ENCODE peak calls at places on chromosomes 12 and 14, in five cellular contexts. E is neuronal stem cell; J is aorta; L is effector memory CD4-positive, alpha-beta T cell; I is CD4-positive, CD25-positive, alpha-beta regulatory T cell. Q is an unnamed sample.
A peak's percentile ranks its signal among the peaks of the same experiment; 100 is the strongest.

GRCh38 chr14:22471545-22472121 is 117.4 kb downstream of the DAD1 start:
- DNase-seq in E (peak; percentile 32), J (peak; percentile 68), L (no peak), I (no peak), Q (peak; percentile 26)

GRCh38 chr12:132489078-132489601 is 811 bp upstream of the FBRSL1 start:
- DNase-seq in E (peak; percentile 21), J (peak; percentile 73), L (peak; percentile 46), I (peak; percentile 81), Q (no peak)

GRCh38 chr12:43921666-43922337 is 85.9 kb downstream of the TMEM117 start:
- DNase-seq in E (no peak), J (no peak), L (no peak), I (no peak), Q (no peak)

GRCh38 chr12:69982081-69982480 is 157.1 kb downstream of the MYRFL start:
- DNase-seq in E (no peak), J (no peak), L (no peak), I (no peak), Q (no peak)

GRCh38 chr12:52186135-52186840 is 5.5 kb downstream of the KRT80 start:
- DNase-seq in E (no peak), J (no peak), L (no peak), I (no peak), Q (no peak)

GRCh38 chr12:11710906-11711305 is 61.4 kb downstream of the ETV6 start:
- DNase-seq in E (no peak), J (no peak), L (no peak), I (no peak), Q (no peak)

GRCh38 chr12:49232940-49233841 is 31.7 kb upstream of the TUBA1C start:
- DNase-seq in E (peak; percentile 65), J (peak; percentile 71), L (no peak), I (no peak), Q (no peak)

GRCh38 chr12:91460457-91460856 is 277.8 kb upstream of the DCN start:
- DNase-seq in E (no peak), J (no peak), L (no peak), I (no peak), Q (no peak)

GRCh38 chr14:40099316-40099715 is 667.1 kb upstream of the FBXO33 start:
- DNase-seq in E (no peak), J (no peak), L (no peak), I (no peak), Q (no peak)

GRCh38 chr12:27018071-27018470 is 3.9 kb upstream of the TM7SF3 start:
- DNase-seq in E (no peak), J (no peak), L (no peak), I (no peak), Q (no peak)

GRCh38 chr12:128966411-128966810 is 113.1 kb downstream of the GLT1D1 start:
- DNase-seq in E (no peak), J (no peak), L (no peak), I (no peak), Q (no peak)

GRCh38 chr12:57899010-57899662 is 42.2 kb upstream of the ATP23 start:
- DNase-seq in E (no peak), J (peak; percentile 81), L (peak; percentile 88), I (peak; percentile 80), Q (no peak)

GRCh38 chr12:114690267-114691135 is 6.5 kb upstream of the TBX3 start:
- DNase-seq in E (no peak), J (no peak), L (no peak), I (no peak), Q (no peak)

GRCh38 chr12:117333331-117334000 is 28.0 kb downstream of the NOS1 start:
- DNase-seq in E (peak; percentile 2), J (no peak), L (no peak), I (no peak), Q (no peak)

GRCh38 chr14:51616724-51617409 is 34.8 kb upstream of the FRMD6 start:
- DNase-seq in E (no peak), J (no peak), L (no peak), I (no peak), Q (no peak)

GRCh38 chr14:91925727-91926121 is 21.8 kb downstream of the FBLN5 start:
- DNase-seq in E (no peak), J (no peak), L (no peak), I (no peak), Q (no peak)

GRCh38 chr12:1917172-1918070 is 1.0 kb downstream of the CACNA2D4 start:
- DNase-seq in E (no peak), J (peak; percentile 62), L (no peak), I (no peak), Q (no peak)

GRCh38 chr12:30796891-30797371 is 42.2 kb upstream of the CAPRIN2 start:
- DNase-seq in E (no peak), J (no peak), L (no peak), I (no peak), Q (no peak)

GRCh38 chr14:64708148-64709004 is 4.2 kb downstream of the PLEKHG3 start:
- DNase-seq in E (no peak), J (peak; percentile 80), L (no peak), I (peak; percentile 65), Q (no peak)

GRCh38 chr12:100986595-100987547 is 192.3 kb downstream of the ANO4 start:
- DNase-seq in E (no peak), J (no peak), L (no peak), I (no peak), Q (no peak)

GRCh38 chr12:132660047-132660446 is 27.1 kb downstream of the POLE start:
- DNase-seq in E (no peak), J (no peak), L (no peak), I (peak; percentile 34), Q (no peak)

GRCh38 chr12:3380200-3381020 is 110.6 kb upstream of the PRMT8 start:
- DNase-seq in E (no peak), J (no peak), L (no peak), I (no peak), Q (peak; percentile 84)

GRCh38 chr14:69571879-69572633 is 2.6 kb downstream of the CCDC177 start:
- DNase-seq in E (no peak), J (no peak), L (no peak), I (peak; percentile 16), Q (no peak)

GRCh38 chr12:65867428-65867827 is 43.1 kb downstream of the HMGA2 start:
- DNase-seq in E (no peak), J (no peak), L (no peak), I (no peak), Q (no peak)

GRCh38 chr14:81450100-81450531 is 50.0 kb upstream of the STON2 start:
- DNase-seq in E (no peak), J (peak; percentile 52), L (no peak), I (no peak), Q (no peak)
- H3K4me3 ChIP-seq in E (no peak overlapping the region), J (no peak overlapping the region), L (no peak overlapping the region), I (no peak overlapping the region), Q (no peak overlapping the region)

GRCh38 chr12:55982319-55982936 is 8.6 kb downstream of the RAB5B start:
- DNase-seq in E (no peak), J (no peak), L (no peak), I (no peak), Q (no peak)
- H3K27ac ChIP-seq in E (no peak overlapping the region), J (no peak overlapping the region), L (no peak overlapping the region), I (no peak overlapping the region), Q (no peak overlapping the region)

GRCh38 chr12:112196476-112196875 is 71.1 kb downstream of the TRAFD1 start:
- DNase-seq in E (no peak), J (no peak), L (no peak), I (no peak), Q (no peak)
- H3K36me3 ChIP-seq in E (peaks cover 33% of the 10 kb centered on the region), J (peaks cover 22% of the 10 kb centered on the region), L (peaks cover 42% of the 10 kb centered on the region), I (peaks cover 55% of the 10 kb centered on the region), Q (peaks cover 91% of the 10 kb centered on the region)

GRCh38 chr12:108482717-108483212 is 32.3 kb upstream of the FICD start:
- DNase-seq in E (no peak), J (no peak), L (no peak), I (no peak), Q (no peak)

GRCh38 chr12:108477881-108478259 is 37.2 kb upstream of the FICD start:
- DNase-seq in E (no peak), J (no peak), L (no peak), I (no peak), Q (no peak)

GRCh38 chr12:108477055-108477880 is 37.8 kb upstream of the FICD start:
- DNase-seq in E (no peak), J (no peak), L (no peak), I (no peak), Q (no peak)

GRCh38 chr12:108478611-108479010 is 36.5 kb upstream of the FICD start:
- DNase-seq in E (no peak), J (no peak), L (no peak), I (no peak), Q (no peak)

GRCh38 chr12:108479364-108480070 is 35.6 kb upstream of the FICD start:
- DNase-seq in E (no peak), J (no peak), L (no peak), I (no peak), Q (no peak)
- H3K4me3 ChIP-seq in E (no peak overlapping the region), J (no peak overlapping the region), L (no peak overlapping the region), I (no peak overlapping the region), Q (no peak overlapping the region)

GRCh38 chr12:106063826-106064575 is 74.8 kb downstream of the NUAK1 start:
- DNase-seq in E (no peak), J (no peak), L (no peak), I (no peak), Q (no peak)

GRCh38 chr12:106064622-106065021 is 74.1 kb downstream of the NUAK1 start:
- DNase-seq in E (no peak), J (no peak), L (no peak), I (no peak), Q (no peak)

GRCh38 chr12:106066051-106066705 is 72.6 kb downstream of the NUAK1 start:
- DNase-seq in E (no peak), J (no peak), L (no peak), I (no peak), Q (no peak)

GRCh38 chr12:106066726-106067325 is 71.9 kb downstream of the NUAK1 start:
- DNase-seq in E (no peak), J (peak; percentile 45), L (no peak), I (no peak), Q (no peak)

DNA sequence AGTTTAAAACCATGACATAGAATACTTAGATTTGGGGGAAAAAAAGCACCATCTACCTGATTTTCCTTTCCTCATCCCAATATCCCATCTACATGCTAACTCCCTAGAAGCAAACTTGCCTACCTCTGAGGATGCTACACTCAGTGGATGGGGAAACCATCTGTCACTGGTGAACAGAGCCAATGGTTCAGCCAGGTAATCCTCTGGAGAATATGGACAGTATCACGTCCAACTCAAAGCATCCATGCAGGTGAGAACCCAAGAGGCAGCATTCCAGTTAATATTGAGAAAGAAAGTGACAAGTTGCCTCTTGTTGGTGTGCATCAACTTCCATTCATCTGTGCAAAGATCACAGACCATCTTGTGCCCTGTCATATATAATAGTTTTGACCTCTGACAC is 73.2 kb downstream of the NUAK1 start:
- DNase-seq in E (no peak), J (no peak), L (no peak), I (no peak), Q (no peak)
- H3K27ac ChIP-seq in E (no peak overlapping the region), J (no peak overlapping the region), L (no peak overlapping the region), I (no peak overlapping the region), Q (no peak overlapping the region)

DNA sequence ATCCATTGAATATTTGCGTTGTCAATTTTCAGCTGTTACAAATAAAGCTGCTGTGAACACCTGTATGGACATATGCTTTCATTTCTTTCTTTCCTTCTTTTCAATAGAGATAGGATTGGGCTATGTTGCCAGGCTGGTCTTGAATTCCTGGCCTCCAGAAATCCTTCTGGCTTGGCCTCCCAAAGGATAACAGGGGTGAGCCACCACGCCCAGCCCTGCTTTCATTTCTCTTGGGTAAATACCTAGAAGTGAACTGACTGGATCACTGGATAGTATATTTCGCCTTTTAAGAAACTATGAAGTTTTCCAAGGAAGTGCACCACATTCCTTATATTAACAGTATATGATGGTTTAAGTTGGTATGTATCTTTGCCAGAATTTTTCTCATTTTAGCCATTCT is 32.3 kb upstream of the EAPP start:
- DNase-seq in E (no peak), J (no peak), L (no peak), I (no peak), Q (no peak)
- H3K36me3 ChIP-seq in E (peaks cover 13% of the 10 kb centered on the region), J (peaks cover 2% of the 10 kb centered on the region), L (peaks cover 42% of the 10 kb centered on the region), I (peaks cover 56% of the 10 kb centered on the region), Q (peaks cover 36% of the 10 kb centered on the region)

GRCh38 chr14:36863271-36863670 is 201.6 kb downstream of the PAX9 start:
- DNase-seq in E (no peak), J (no peak), L (no peak), I (no peak), Q (no peak)
- H3K4me3 ChIP-seq in E (no peak overlapping the region), J (no peak overlapping the region), L (no peak overlapping the region), I (no peak overlapping the region), Q (no peak overlapping the region)

Q was measured in SK-N-MC.